ENCODE peak calls at places on chromosome 21, in five cellular contexts. One of them, this sample, is unnamed.

GRCh38 chr21:33984021-33984481 is 68.4 kb upstream of the ATP5PO start:
- DNase-seq in NCI-H460: no peak
- DNase-seq in activated CD4-positive, alpha-beta T cell treated with anti-CD3 and anti-CD28 coated beads, Interleukin-2, amount 50 U/mL, for 24 hours: no peak
- DNase-seq in GF-D8: no peak
- DNase-seq in dermis blood vessel endothelial cell: no peak
- DNase-seq in this sample: no peak

GRCh38 chr21:34534522-34534921 is 22.5 kb upstream of the KCNE1 start:
- DNase-seq in GF-D8: peak
- DNase-seq in NCI-H460: no peak
- DNase-seq in activated CD4-positive, alpha-beta T cell treated with anti-CD3 and anti-CD28 coated beads, Interleukin-2, amount 50 U/mL, for 24 hours: no peak
- DNase-seq in dermis blood vessel endothelial cell: no peak
- DNase-seq in this sample: no peak

GRCh38 chr21:42120056-42120903 is 49.2 kb downstream of the UMODL1 start:
- DNase-seq in activated CD4-positive, alpha-beta T cell treated with anti-CD3 and anti-CD28 coated beads, Interleukin-2, amount 50 U/mL, for 24 hours: no peak
- DNase-seq in dermis blood vessel endothelial cell: no peak
- DNase-seq in NCI-H460: no peak
- DNase-seq in GF-D8: no peak
- DNase-seq in this sample: no peak

GRCh38 chr21:25582888-25583287 is 24.4 kb downstream of the MRPL39 start:
- DNase-seq in dermis blood vessel endothelial cell: no peak
- DNase-seq in NCI-H460: no peak
- DNase-seq in GF-D8: no peak
- DNase-seq in activated CD4-positive, alpha-beta T cell treated with anti-CD3 and anti-CD28 coated beads, Interleukin-2, amount 50 U/mL, for 24 hours: no peak
- DNase-seq in this sample: no peak

GRCh38 chr21:31656199-31657095 is 3.0 kb upstream of the SOD1 start:
- DNase-seq in activated CD4-positive, alpha-beta T cell treated with anti-CD3 and anti-CD28 coated beads, Interleukin-2, amount 50 U/mL, for 24 hours: no peak
- DNase-seq in NCI-H460: no peak
- DNase-seq in dermis blood vessel endothelial cell: no peak
- DNase-seq in GF-D8: no peak
- DNase-seq in this sample: no peak

GRCh38 chr21:37176716-37177115 is 90.4 kb downstream of the VPS26C start:
- DNase-seq in NCI-H460: no peak
- DNase-seq in GF-D8: no peak
- DNase-seq in activated CD4-positive, alpha-beta T cell treated with anti-CD3 and anti-CD28 coated beads, Interleukin-2, amount 50 U/mL, for 24 hours: no peak
- DNase-seq in dermis blood vessel endothelial cell: no peak
- DNase-seq in this sample: no peak

GRCh38 chr21:42252778-42253340 is 33.9 kb downstream of the ABCG1 start:
- DNase-seq in GF-D8: no peak
- DNase-seq in activated CD4-positive, alpha-beta T cell treated with anti-CD3 and anti-CD28 coated beads, Interleukin-2, amount 50 U/mL, for 24 hours: no peak
- DNase-seq in dermis blood vessel endothelial cell: no peak
- DNase-seq in NCI-H460: no peak
- DNase-seq in this sample: no peak

GRCh38 chr21:42309753-42310213 is 5.4 kb downstream of the TFF3 start:
- DNase-seq in GF-D8: no peak
- DNase-seq in dermis blood vessel endothelial cell: peak
- DNase-seq in NCI-H460: peak
- DNase-seq in activated CD4-positive, alpha-beta T cell treated with anti-CD3 and anti-CD28 coated beads, Interleukin-2, amount 50 U/mL, for 24 hours: peak
- DNase-seq in this sample: peak

GRCh38 chr21:15967661-15968060 is 237.9 kb downstream of the USP25 start:
- DNase-seq in activated CD4-positive, alpha-beta T cell treated with anti-CD3 and anti-CD28 coated beads, Interleukin-2, amount 50 U/mL, for 24 hours: no peak
- DNase-seq in dermis blood vessel endothelial cell: no peak
- DNase-seq in NCI-H460: no peak
- DNase-seq in GF-D8: no peak
- DNase-seq in this sample: no peak

GRCh38 chr21:28336299-28336698 is 656.4 kb downstream of the LTN1 start:
- DNase-seq in dermis blood vessel endothelial cell: peak
- DNase-seq in activated CD4-positive, alpha-beta T cell treated with anti-CD3 and anti-CD28 coated beads, Interleukin-2, amount 50 U/mL, for 24 hours: no peak
- DNase-seq in NCI-H460: peak
- DNase-seq in GF-D8: no peak
- DNase-seq in this sample: peak

GRCh38 chr21:45276620-45277019 is 11.1 kb downstream of the POFUT2 start:
- DNase-seq in NCI-H460: no peak
- DNase-seq in dermis blood vessel endothelial cell: no peak
- DNase-seq in activated CD4-positive, alpha-beta T cell treated with anti-CD3 and anti-CD28 coated beads, Interleukin-2, amount 50 U/mL, for 24 hours: no peak
- DNase-seq in GF-D8: no peak
- DNase-seq in this sample: peak

GRCh38 chr21:21383126-21383525 is 384.9 kb downstream of the NCAM2 start:
- DNase-seq in NCI-H460: no peak
- DNase-seq in dermis blood vessel endothelial cell: no peak
- DNase-seq in GF-D8: no peak
- DNase-seq in activated CD4-positive, alpha-beta T cell treated with anti-CD3 and anti-CD28 coated beads, Interleukin-2, amount 50 U/mL, for 24 hours: no peak
- DNase-seq in this sample: no peak

GRCh38 chr21:32392299-32392879 is 423 bp downstream of the URB1 start:
- DNase-seq in activated CD4-positive, alpha-beta T cell treated with anti-CD3 and anti-CD28 coated beads, Interleukin-2, amount 50 U/mL, for 24 hours: no peak
- DNase-seq in dermis blood vessel endothelial cell: peak
- DNase-seq in NCI-H460: no peak
- DNase-seq in GF-D8: no peak
- DNase-seq in this sample: no peak

GRCh38 chr21:44885615-44886014 is 12.1 kb upstream of the PTTG1IP start:
- DNase-seq in activated CD4-positive, alpha-beta T cell treated with anti-CD3 and anti-CD28 coated beads, Interleukin-2, amount 50 U/mL, for 24 hours: no peak
- DNase-seq in dermis blood vessel endothelial cell: no peak
- DNase-seq in NCI-H460: no peak
- DNase-seq in GF-D8: no peak
- DNase-seq in this sample: no peak

GRCh38 chr21:36639769-36640168 is 59.1 kb upstream of the SIM2 start:
- DNase-seq in dermis blood vessel endothelial cell: no peak
- DNase-seq in activated CD4-positive, alpha-beta T cell treated with anti-CD3 and anti-CD28 coated beads, Interleukin-2, amount 50 U/mL, for 24 hours: no peak
- DNase-seq in GF-D8: no peak
- DNase-seq in NCI-H460: no peak
- DNase-seq in this sample: no peak

GRCh38 chr21:23725576-23725975 is 1881.7 kb downstream of the MRPL39 start:
- DNase-seq in dermis blood vessel endothelial cell: no peak
- DNase-seq in NCI-H460: no peak
- DNase-seq in GF-D8: no peak
- DNase-seq in activated CD4-positive, alpha-beta T cell treated with anti-CD3 and anti-CD28 coated beads, Interleukin-2, amount 50 U/mL, for 24 hours: no peak
- DNase-seq in this sample: no peak

GRCh38 chr21:46551636-46552241 is 53.1 kb downstream of the S100B start:
- DNase-seq in GF-D8: no peak
- DNase-seq in activated CD4-positive, alpha-beta T cell treated with anti-CD3 and anti-CD28 coated beads, Interleukin-2, amount 50 U/mL, for 24 hours: no peak
- DNase-seq in dermis blood vessel endothelial cell: no peak
- DNase-seq in NCI-H460: no peak
- DNase-seq in this sample: no peak